ENCODE peak calls at places on chromosomes 13 and 19, in four cellular contexts. O is activated naive CD4-positive, alpha-beta T cell; M is ACHN; D is H9. V is an unnamed sample.

GRCh38 chr13:26985285-26985878 is 186.2 kb downstream of the USP12 start:
- DNase-seq in O (peak; percentile 29), D (peak; percentile 57), M (peak; percentile 67), V (peak; percentile 60)

GRCh38 chr19:52527954-52528326 is 472 bp downstream of the ZNF808 start:
- DNase-seq in O (no peak), M (no peak), D (peak; percentile 36), V (no peak)

GRCh38 chr13:38394777-38395504 is 45.3 kb downstream of the UFM1 start:
- DNase-seq in D (no peak), M (no peak), O (no peak), V (no peak)

GRCh38 chr19:11530432-11530831 is 1.5 kb upstream of the ECSIT start:
- DNase-seq in O (no peak), M (peak; percentile 95), D (peak; percentile 96), V (peak; percentile 15)

GRCh38 chr13:110250258-110250891 is 56.6 kb downstream of the COL4A1 start:
- DNase-seq in D (no peak), M (no peak), O (no peak), V (no peak)

GRCh38 chr13:29925457-29925856 is 75.0 kb upstream of the UBL3 start:
- DNase-seq in M (peak; percentile 8), D (no peak), O (no peak), V (no peak)

GRCh38 chr13:113918981-113919646 is 54.8 kb downstream of the C13orf46 start:
- DNase-seq in M (no peak), O (no peak), D (peak; percentile 20), V (no peak)

GRCh38 chr19:13790354-13790753 is 4.9 kb upstream of the ZSWIM4 start:
- DNase-seq in M (no peak), O (no peak), D (no peak), V (no peak)

GRCh38 chr13:52924241-52925148 is 76.1 kb upstream of the PCDH8 start:
- DNase-seq in M (no peak), O (no peak), D (no peak), V (no peak)

GRCh38 chr13:103291226-103291625 is 225.0 kb upstream of the SLC10A2 start:
- DNase-seq in D (no peak), O (no peak), M (no peak), V (no peak)

GRCh38 chr19:45403272-45403671 is 1.6 kb downstream of the PPP1R13L start:
- DNase-seq in D (no peak), O (no peak), M (no peak), V (no peak)

GRCh38 chr13:43030548-43030947 is 7.2 kb downstream of the DNAJC15 start:
- DNase-seq in O (no peak), D (no peak), M (no peak), V (no peak)

V was measured in KG1.